ENCODE peak calls at places on chromosome 9, in four cellular contexts. One of them, this sample, is unnamed.

GRCh38 chr9:99385814-99386279 is 163.8 kb downstream of the SEC61B start:
- DNase-seq in GM12878: no peak
- DNase-seq in K562: no peak
- DNase-seq in H1: no peak
- DNase-seq in this sample: no peak

GRCh38 chr9:106310782-106311181 is 552.2 kb upstream of the ZNF462 start:
- DNase-seq in GM12878: peak
- DNase-seq in K562: no peak
- DNase-seq in H1: no peak
- DNase-seq in this sample: no peak

GRCh38 chr9:114580609-114581193 is 6.9 kb upstream of the ATP6V1G1 start:
- DNase-seq in GM12878: no peak
- DNase-seq in K562: no peak
- DNase-seq in H1: no peak
- DNase-seq in this sample: no peak

GRCh38 chr9:125271081-125271480 is 9.5 kb downstream of the GAPVD1 start:
- DNase-seq in GM12878: no peak
- DNase-seq in K562: no peak
- DNase-seq in H1: no peak
- DNase-seq in this sample: no peak

GRCh38 chr9:1871486-1872181 is 143.5 kb upstream of the SMARCA2 start:
- DNase-seq in GM12878: no peak
- DNase-seq in K562: no peak
- DNase-seq in H1: peak
- DNase-seq in this sample: peak

GRCh38 chr9:20441704-20442423 is 180.4 kb downstream of the MLLT3 start:
- DNase-seq in GM12878: peak
- DNase-seq in K562: no peak
- DNase-seq in H1: no peak
- DNase-seq in this sample: no peak

GRCh38 chr9:8730618-8731017 is 931.0 kb upstream of the DMAC1 start:
- DNase-seq in GM12878: no peak
- DNase-seq in K562: no peak
- DNase-seq in H1: no peak
- DNase-seq in this sample: no peak

GRCh38 chr9:20269620-20270019 is 352.7 kb downstream of the MLLT3 start:
- DNase-seq in GM12878: no peak
- DNase-seq in K562: no peak
- DNase-seq in H1: no peak
- DNase-seq in this sample: no peak

DNA sequence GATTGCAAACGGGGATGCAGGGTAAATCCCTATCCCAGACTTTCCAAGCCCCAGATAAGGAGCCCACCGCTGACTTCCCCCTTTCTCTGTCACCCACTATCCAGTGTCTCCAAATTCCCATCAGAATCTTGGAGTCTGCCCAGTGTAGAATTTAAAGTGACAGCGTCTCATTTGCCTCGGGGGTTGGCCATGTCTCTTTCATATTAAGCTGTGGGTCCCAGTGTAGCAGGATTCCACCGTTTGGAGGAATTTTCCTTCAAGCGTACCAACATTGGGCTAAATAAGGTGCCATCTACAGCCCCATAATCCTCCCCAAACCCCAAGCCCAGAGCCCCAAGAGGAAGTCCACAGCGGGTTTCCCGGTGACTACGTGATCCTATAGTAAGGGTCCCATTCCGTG is 1.1 kb downstream of the BRINP1 start:
- DNase-seq in GM12878: no peak
- DNase-seq in K562: no peak
- DNase-seq in H1: no peak
- DNase-seq in this sample: no peak
- TF ChIP-seq USF2 in GM12878: no peak
- TF ChIP-seq USF2 in K562: no peak
- TF ChIP-seq USF2 in H1: no peak
- TF ChIP-seq USF2 in this sample: no peak

GRCh38 chr9:133201424-133202144 is 7.5 kb downstream of the OBP2B start:
- DNase-seq in GM12878: no peak
- DNase-seq in K562: no peak
- DNase-seq in H1: no peak
- DNase-seq in this sample: no peak

GRCh38 chr9:133200631-133201030 is 8.4 kb downstream of the OBP2B start:
- DNase-seq in GM12878: no peak
- DNase-seq in K562: no peak
- DNase-seq in H1: no peak
- DNase-seq in this sample: no peak

GRCh38 chr9:133202688-133203453 is 6.2 kb downstream of the OBP2B start:
- DNase-seq in GM12878: no peak
- DNase-seq in K562: no peak
- DNase-seq in H1: no peak
- DNase-seq in this sample: no peak

GRCh38 chr9:133202145-133202513 is 6.9 kb downstream of the OBP2B start:
- DNase-seq in GM12878: no peak
- DNase-seq in K562: no peak
- DNase-seq in H1: no peak
- DNase-seq in this sample: no peak

GRCh38 chr9:133199648-133200321 is 9.3 kb downstream of the OBP2B start:
- DNase-seq in GM12878: no peak
- DNase-seq in K562: no peak
- DNase-seq in H1: no peak
- DNase-seq in this sample: no peak
- TF ChIP-seq HDAC2 in GM12878: no peak
- TF ChIP-seq HDAC2 in K562: no peak
- TF ChIP-seq HDAC2 in H1: no peak
- TF ChIP-seq HDAC2 in this sample: no peak

GRCh38 chr9:70603020-70603411 is 188.6 kb upstream of the KLF9 start:
- DNase-seq in GM12878: no peak
- DNase-seq in K562: no peak
- DNase-seq in H1: no peak
- DNase-seq in this sample: no peak

GRCh38 chr9:70601000-70601929 is 186.8 kb upstream of the KLF9 start:
- DNase-seq in GM12878: no peak
- DNase-seq in K562: no peak
- DNase-seq in H1: no peak
- DNase-seq in this sample: peak

GRCh38 chr9:70597886-70598285 is 183.4 kb upstream of the KLF9 start:
- DNase-seq in GM12878: no peak
- DNase-seq in K562: no peak
- DNase-seq in H1: no peak
- DNase-seq in this sample: no peak

GRCh38 chr9:70600479-70600878 is 186.0 kb upstream of the KLF9 start:
- DNase-seq in GM12878: no peak
- DNase-seq in K562: no peak
- DNase-seq in H1: no peak
- DNase-seq in this sample: no peak

DNA sequence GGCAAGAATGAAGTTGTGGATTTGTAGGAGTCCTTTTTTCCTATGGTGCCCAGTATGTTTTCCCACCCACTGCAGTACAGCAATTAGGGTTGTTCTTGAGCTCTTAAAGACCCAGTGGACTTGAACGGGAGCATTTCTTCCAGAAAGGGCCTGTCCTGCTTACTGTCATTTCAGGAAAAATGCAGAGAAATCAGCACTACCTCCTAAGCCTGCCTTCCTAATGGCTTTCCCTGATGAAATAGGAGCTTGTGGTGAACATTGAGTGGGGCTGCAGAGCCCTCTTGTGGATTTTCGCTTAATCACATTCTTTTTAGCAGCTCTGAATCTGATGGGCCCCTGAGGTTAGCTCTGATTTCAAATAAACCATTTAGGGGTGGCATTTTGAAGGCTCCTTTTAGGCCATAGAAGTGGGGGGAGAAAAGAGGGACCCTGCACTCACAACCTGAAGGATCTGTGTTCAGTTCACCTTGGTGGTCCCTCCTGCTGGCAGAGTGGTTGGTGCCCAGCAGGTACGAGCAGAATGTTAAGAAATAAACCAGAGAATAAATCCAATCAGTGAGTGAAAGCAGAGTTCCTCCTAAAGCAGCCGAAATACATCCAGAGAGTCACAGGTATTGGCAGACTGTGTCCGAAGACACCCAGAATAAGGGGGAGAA is 188.0 kb upstream of the KLF9 start:
- DNase-seq in GM12878: peak
- DNase-seq in K562: peak
- DNase-seq in H1: peak
- DNase-seq in this sample: peak
- TF ChIP-seq SIN3A in GM12878: no peak
- TF ChIP-seq SIN3A in K562: no peak
- TF ChIP-seq SIN3A in H1: no peak
- TF ChIP-seq SIN3A in this sample: no peak

DNA sequence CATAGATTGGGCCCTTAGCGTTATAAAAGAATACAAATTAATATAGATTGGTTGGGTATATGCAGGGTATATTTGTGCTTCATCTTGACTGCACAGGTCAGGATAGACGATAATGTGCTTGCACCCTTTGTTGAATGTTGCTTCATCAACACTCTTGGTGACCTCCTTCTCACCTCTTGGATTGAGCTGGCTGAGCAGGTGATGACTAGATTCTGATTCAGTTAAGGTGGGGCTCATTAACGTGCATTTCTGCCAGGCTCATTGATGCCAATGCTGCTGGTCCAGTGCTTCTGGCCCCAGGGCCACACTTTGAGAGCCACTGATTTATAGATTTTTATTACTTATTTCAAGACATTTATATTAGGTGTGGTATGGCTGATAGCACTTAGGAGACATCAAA is 27.7 kb downstream of the PCSK5 start:
- DNase-seq in GM12878: no peak
- DNase-seq in K562: no peak
- DNase-seq in H1: no peak
- DNase-seq in this sample: no peak
- TF ChIP-seq USF2 in GM12878: no peak
- TF ChIP-seq USF2 in K562: no peak
- TF ChIP-seq USF2 in H1: no peak
- TF ChIP-seq USF2 in this sample: no peak

DNA sequence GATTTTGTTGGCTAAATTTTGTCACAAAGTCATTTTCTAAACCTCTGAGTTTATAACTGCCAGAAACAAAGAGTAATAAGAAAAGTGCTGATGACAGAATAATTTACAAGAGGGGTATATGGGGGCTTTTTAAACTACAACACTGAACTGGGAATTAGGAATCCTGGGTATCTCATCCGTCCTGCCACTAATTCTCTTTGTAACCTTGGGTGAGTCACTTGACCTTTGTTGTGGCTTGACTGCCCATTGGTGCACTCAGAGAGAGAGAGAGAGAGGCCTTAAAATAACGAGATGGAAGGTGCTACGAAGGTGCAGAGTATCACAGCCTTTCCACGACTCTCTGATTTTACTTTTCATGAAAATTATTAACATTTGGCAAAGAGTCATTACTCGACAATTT is 130.3 kb upstream of the CNTLN start:
- DNase-seq in GM12878: no peak
- DNase-seq in K562: no peak
- DNase-seq in H1: no peak
- DNase-seq in this sample: no peak
- TF ChIP-seq HDAC2 in GM12878: no peak
- TF ChIP-seq HDAC2 in K562: no peak
- TF ChIP-seq HDAC2 in H1: no peak
- TF ChIP-seq HDAC2 in this sample: no peak

GRCh38 chr9:134469041-134469875 is 143.0 kb downstream of the RXRA start:
- DNase-seq in GM12878: no peak
- DNase-seq in K562: no peak
- DNase-seq in H1: no peak
- DNase-seq in this sample: no peak
- TF ChIP-seq SIN3A in GM12878: no peak
- TF ChIP-seq SIN3A in K562: no peak
- TF ChIP-seq SIN3A in H1: no peak
- TF ChIP-seq SIN3A in this sample: no peak

DNA sequence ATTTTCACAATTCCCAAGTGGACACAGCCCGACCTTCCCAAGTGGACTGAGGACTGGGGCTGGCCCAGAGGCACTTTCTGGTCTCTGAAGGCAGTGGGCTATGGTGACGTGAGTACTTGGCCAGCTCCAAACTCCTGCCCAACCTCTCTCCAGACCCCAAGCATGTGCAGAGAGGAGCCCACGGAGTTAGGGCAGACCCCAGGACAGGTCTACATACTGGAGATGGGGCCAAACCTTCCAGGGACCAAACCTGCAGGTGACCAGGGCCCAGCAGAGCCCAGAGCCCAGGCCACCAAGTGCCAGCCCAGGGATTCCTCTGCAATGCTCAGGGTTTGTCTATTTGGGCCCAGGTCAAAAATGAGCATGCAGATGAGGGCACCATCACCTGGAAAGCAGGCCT is 15.3 kb downstream of the BRD3 start:
- DNase-seq in GM12878: no peak
- DNase-seq in K562: no peak
- DNase-seq in H1: no peak
- DNase-seq in this sample: no peak
- TF ChIP-seq USF2 in GM12878: no peak
- TF ChIP-seq USF2 in K562: no peak
- TF ChIP-seq USF2 in H1: no peak
- TF ChIP-seq USF2 in this sample: no peak

GRCh38 chr9:129026442-129027223 is 1.5 kb downstream of the SH3GLB2 start:
- DNase-seq in GM12878: no peak
- DNase-seq in K562: peak
- DNase-seq in H1: no peak
- DNase-seq in this sample: peak
- TF ChIP-seq HDAC2 in GM12878: no peak
- TF ChIP-seq HDAC2 in K562: no peak
- TF ChIP-seq HDAC2 in H1: no peak
- TF ChIP-seq HDAC2 in this sample: no peak

GRCh38 chr9:75132244-75132643 is 43.9 kb downstream of the OSTF1 start:
- DNase-seq in GM12878: no peak
- DNase-seq in K562: no peak
- DNase-seq in H1: no peak
- DNase-seq in this sample: no peak

GRCh38 chr9:75130621-75131020 is 42.3 kb downstream of the OSTF1 start:
- DNase-seq in GM12878: no peak
- DNase-seq in K562: no peak
- DNase-seq in H1: no peak
- DNase-seq in this sample: no peak

GRCh38 chr9:75134495-75134894 is 46.2 kb downstream of the OSTF1 start:
- DNase-seq in GM12878: no peak
- DNase-seq in K562: no peak
- DNase-seq in H1: no peak
- DNase-seq in this sample: no peak

GRCh38 chr9:75131700-75132099 is 43.4 kb downstream of the OSTF1 start:
- DNase-seq in GM12878: no peak
- DNase-seq in K562: no peak
- DNase-seq in H1: no peak
- DNase-seq in this sample: no peak

GRCh38 chr9:75133396-75133795 is 45.1 kb downstream of the OSTF1 start:
- DNase-seq in GM12878: no peak
- DNase-seq in K562: no peak
- DNase-seq in H1: no peak
- DNase-seq in this sample: no peak
- TF ChIP-seq SIN3A in GM12878: no peak
- TF ChIP-seq SIN3A in K562: no peak
- TF ChIP-seq SIN3A in H1: no peak
- TF ChIP-seq SIN3A in this sample: no peak